ENCODE peak calls at places on chromosomes 13 and 19, in seven cellular contexts. One of them, this sample, is unnamed. For H3K4me1, the result is how much of the 10 kb centered on the place peaks cover.

GRCh38 chr13:47216176-47216822 is 319.4 kb upstream of the HTR2A start:
- DNase-seq in tibial nerve: no peak
- DNase-seq in cardiac muscle cell: no peak
- DNase-seq in transverse colon: no peak
- DNase-seq in body of pancreas: no peak
- DNase-seq in lung: no peak
- DNase-seq in Peyer's patch: no peak
- DNase-seq in this sample: no peak

GRCh38 chr13:99895428-99895998 is 76.1 kb downstream of the ZIC5 start:
- DNase-seq in transverse colon: no peak
- DNase-seq in lung: no peak
- DNase-seq in body of pancreas: no peak
- DNase-seq in cardiac muscle cell: no peak
- DNase-seq in Peyer's patch: no peak
- DNase-seq in tibial nerve: no peak
- DNase-seq in this sample: no peak

GRCh38 chr19:1410136-1410786 is 2.9 kb downstream of the DAZAP1 start:
- DNase-seq in body of pancreas: peak
- DNase-seq in Peyer's patch: no peak
- DNase-seq in cardiac muscle cell: no peak
- DNase-seq in tibial nerve: no peak
- DNase-seq in lung: no peak
- DNase-seq in transverse colon: no peak
- DNase-seq in this sample: no peak

GRCh38 chr13:52599037-52599852 is 43.0 kb upstream of the HNRNPA1L2 start:
- DNase-seq in cardiac muscle cell: no peak
- DNase-seq in Peyer's patch: no peak
- DNase-seq in tibial nerve: peak
- DNase-seq in transverse colon: no peak
- DNase-seq in lung: no peak
- DNase-seq in body of pancreas: no peak
- DNase-seq in this sample: no peak

GRCh38 chr13:105611424-105611823 is 924.0 kb downstream of the EFNB2 start:
- DNase-seq in transverse colon: no peak
- DNase-seq in lung: no peak
- DNase-seq in tibial nerve: no peak
- DNase-seq in body of pancreas: no peak
- DNase-seq in Peyer's patch: no peak
- DNase-seq in cardiac muscle cell: peak
- DNase-seq in this sample: no peak

GRCh38 chr13:30352121-30352520 is 44.8 kb upstream of the KATNAL1 start:
- DNase-seq in cardiac muscle cell: no peak
- DNase-seq in Peyer's patch: no peak
- DNase-seq in body of pancreas: no peak
- DNase-seq in transverse colon: no peak
- DNase-seq in lung: no peak
- DNase-seq in tibial nerve: no peak
- DNase-seq in this sample: no peak

GRCh38 chr19:51689751-51690358 is 3.3 kb upstream of the SPACA6 start:
- DNase-seq in body of pancreas: peak
- DNase-seq in Peyer's patch: no peak
- DNase-seq in transverse colon: peak
- DNase-seq in cardiac muscle cell: peak
- DNase-seq in lung: peak
- DNase-seq in tibial nerve: peak
- DNase-seq in this sample: no peak

GRCh38 chr19:44722131-44723121 is 23.5 kb downstream of the CEACAM16 start:
- DNase-seq in cardiac muscle cell: no peak
- DNase-seq in transverse colon: no peak
- DNase-seq in tibial nerve: no peak
- DNase-seq in body of pancreas: no peak
- DNase-seq in lung: no peak
- DNase-seq in Peyer's patch: no peak
- DNase-seq in this sample: no peak

GRCh38 chr19:10502524-10503001 is 593 bp downstream of the KEAP1 start:
- DNase-seq in tibial nerve: peak
- DNase-seq in cardiac muscle cell: peak
- DNase-seq in Peyer's patch: peak
- DNase-seq in lung: peak
- DNase-seq in body of pancreas: peak
- DNase-seq in transverse colon: peak
- DNase-seq in this sample: peak

GRCh38 chr13:112734696-112735547 is 45.1 kb downstream of the ATP11A start:
- DNase-seq in body of pancreas: no peak
- DNase-seq in Peyer's patch: no peak
- DNase-seq in transverse colon: no peak
- DNase-seq in cardiac muscle cell: no peak
- DNase-seq in tibial nerve: no peak
- DNase-seq in lung: no peak
- DNase-seq in this sample: no peak

DNA sequence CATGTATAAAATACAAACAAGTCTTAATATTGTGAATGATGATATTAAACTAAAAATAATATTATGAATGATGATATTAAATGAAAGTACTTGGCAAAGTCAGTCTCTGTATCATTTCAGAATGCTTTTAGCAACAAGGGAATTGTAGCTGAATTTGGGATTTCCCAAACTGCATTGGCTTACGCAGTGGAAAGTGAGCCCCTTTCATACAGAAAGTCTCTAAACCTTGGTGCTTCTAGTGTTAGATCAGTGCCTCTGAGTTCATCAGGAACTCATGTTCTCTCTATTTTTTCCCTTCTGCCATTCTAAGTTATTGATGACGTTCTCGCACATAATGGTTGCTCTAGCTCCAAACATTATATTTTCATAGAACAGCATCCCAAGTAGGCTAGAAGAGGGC is 300.0 kb downstream of the ITGBL1 start:
- DNase-seq in tibial nerve: no peak
- DNase-seq in Peyer's patch: no peak
- DNase-seq in lung: no peak
- DNase-seq in cardiac muscle cell: no peak
- DNase-seq in transverse colon: no peak
- DNase-seq in body of pancreas: no peak
- DNase-seq in this sample: no peak
- H3K27ac ChIP-seq in tibial nerve: no peak
- H3K27ac ChIP-seq in Peyer's patch: no peak
- H3K27ac ChIP-seq in lung: no peak
- H3K27ac ChIP-seq in cardiac muscle cell: no peak
- H3K27ac ChIP-seq in transverse colon: no peak
- H3K27ac ChIP-seq in body of pancreas: no peak
- H3K27ac ChIP-seq in this sample: no peak

GRCh38 chr19:3366104-3366760 is at the start of gene NFIC:
- DNase-seq in transverse colon: peak
- DNase-seq in body of pancreas: peak
- DNase-seq in lung: peak
- DNase-seq in tibial nerve: peak
- DNase-seq in Peyer's patch: peak
- DNase-seq in cardiac muscle cell: peak
- DNase-seq in this sample: peak

GRCh38 chr19:3368441-3368795 is 2.0 kb downstream of the NFIC start:
- DNase-seq in lung: no peak
- DNase-seq in Peyer's patch: no peak
- DNase-seq in transverse colon: no peak
- DNase-seq in cardiac muscle cell: no peak
- DNase-seq in tibial nerve: no peak
- DNase-seq in body of pancreas: peak
- DNase-seq in this sample: no peak

GRCh38 chr19:3367572-3368440 is 1.4 kb downstream of the NFIC start:
- DNase-seq in cardiac muscle cell: no peak
- DNase-seq in transverse colon: no peak
- DNase-seq in body of pancreas: peak
- DNase-seq in tibial nerve: no peak
- DNase-seq in lung: no peak
- DNase-seq in Peyer's patch: no peak
- DNase-seq in this sample: no peak

GRCh38 chr19:3365447-3366103 is 808 bp upstream of the NFIC start:
- DNase-seq in cardiac muscle cell: no peak
- DNase-seq in tibial nerve: peak
- DNase-seq in Peyer's patch: no peak
- DNase-seq in lung: no peak
- DNase-seq in transverse colon: peak
- DNase-seq in body of pancreas: peak
- DNase-seq in this sample: no peak

DNA sequence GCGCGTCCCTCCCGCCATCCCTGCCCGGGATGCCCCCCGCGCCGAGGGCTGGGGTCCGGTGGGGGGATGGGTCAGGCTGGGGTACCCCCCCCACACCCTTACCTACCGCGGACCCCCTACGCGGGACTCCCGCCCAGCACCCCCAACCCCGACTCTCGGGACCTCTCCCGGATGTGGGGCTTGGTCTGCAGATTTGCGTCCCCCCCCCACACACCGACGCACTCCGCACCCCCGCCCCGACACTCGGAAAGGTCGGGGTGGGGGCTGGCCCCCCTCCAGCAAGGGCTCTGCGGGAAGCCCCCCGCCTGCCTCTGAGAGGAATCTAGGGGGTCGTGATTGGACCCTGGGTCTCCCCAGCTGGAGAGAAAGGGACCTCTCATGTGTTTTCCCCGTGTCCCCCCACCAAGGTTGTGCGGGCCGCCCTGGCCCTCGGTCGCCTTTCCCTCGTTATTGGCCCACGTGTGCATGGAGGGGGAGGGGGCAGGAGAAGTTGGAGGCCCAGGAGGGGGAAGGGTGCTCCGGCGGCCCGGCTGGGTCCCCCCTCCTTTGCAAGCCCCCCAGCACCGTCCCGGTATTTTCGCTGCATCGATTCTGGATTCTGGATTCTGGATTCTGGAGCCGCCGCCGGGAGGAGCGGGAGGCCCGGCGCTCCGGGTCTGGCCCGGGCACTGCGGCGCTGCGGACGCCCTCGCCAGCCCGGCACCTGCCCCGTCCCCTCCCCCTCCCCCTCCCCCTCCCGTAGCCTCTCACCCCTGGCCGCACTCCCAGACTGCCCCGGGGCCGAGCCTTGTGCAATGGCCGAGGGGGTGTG is 583 bp downstream of the NFIC start:
- DNase-seq in body of pancreas: peak
- DNase-seq in transverse colon: peak
- DNase-seq in cardiac muscle cell: peak
- DNase-seq in Peyer's patch: no peak
- DNase-seq in tibial nerve: no peak
- DNase-seq in lung: no peak
- DNase-seq in this sample: no peak
- H3K4me1 ChIP-seq in body of pancreas: half or more
- H3K4me1 ChIP-seq in transverse colon: under half
- H3K4me1 ChIP-seq in cardiac muscle cell: under half
- H3K4me1 ChIP-seq in Peyer's patch: under half
- H3K4me1 ChIP-seq in tibial nerve: under half
- H3K4me1 ChIP-seq in lung: under half
- H3K4me1 ChIP-seq in this sample: under half

DNA sequence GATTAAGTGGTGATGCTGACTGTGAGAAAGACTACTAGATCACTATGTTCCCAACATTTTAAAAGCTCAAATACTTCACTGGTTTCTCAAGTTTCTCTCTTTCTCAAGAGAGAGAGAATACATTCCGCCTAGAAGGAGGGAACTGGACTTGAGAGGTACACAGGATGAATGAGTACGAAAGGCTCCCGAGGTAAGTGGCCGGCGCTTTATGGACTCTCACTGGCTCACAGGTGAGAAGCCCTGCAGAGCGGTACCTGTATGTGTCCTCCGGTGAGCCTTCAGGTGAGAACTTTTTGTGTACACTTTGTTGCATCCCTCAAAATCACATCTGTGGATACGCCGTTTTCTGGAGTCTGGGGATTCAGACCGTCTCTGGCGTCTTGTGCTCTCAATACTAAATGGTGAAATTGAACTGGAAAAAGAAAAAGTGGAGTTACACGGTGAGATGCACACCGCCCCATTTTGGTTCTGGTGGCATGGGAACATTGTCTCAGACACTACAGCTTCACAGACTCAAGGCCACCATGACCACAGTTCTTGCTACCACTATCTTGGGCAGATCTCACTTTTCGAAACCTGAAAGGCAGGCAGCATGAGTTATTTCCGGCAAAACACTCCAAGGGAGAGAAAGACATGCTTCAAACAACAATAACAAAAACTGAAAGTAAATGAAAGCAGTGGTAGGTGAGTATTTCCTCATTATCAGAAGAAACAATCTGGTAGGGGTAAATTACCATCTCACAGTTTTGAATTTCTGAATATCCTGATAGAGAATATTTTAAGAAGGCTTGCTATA is 418.9 kb downstream of the KLF12 start:
- DNase-seq in Peyer's patch: peak
- DNase-seq in cardiac muscle cell: no peak
- DNase-seq in tibial nerve: no peak
- DNase-seq in body of pancreas: no peak
- DNase-seq in lung: peak
- DNase-seq in transverse colon: no peak
- DNase-seq in this sample: no peak
- H3K27ac ChIP-seq in Peyer's patch: peak
- H3K27ac ChIP-seq in cardiac muscle cell: no peak
- H3K27ac ChIP-seq in tibial nerve: no peak
- H3K27ac ChIP-seq in body of pancreas: no peak
- H3K27ac ChIP-seq in lung: no peak
- H3K27ac ChIP-seq in transverse colon: no peak
- H3K27ac ChIP-seq in this sample: peak

GRCh38 chr19:3670258-3670795 is 29.9 kb downstream of the PIP5K1C start:
- DNase-seq in Peyer's patch: no peak
- DNase-seq in cardiac muscle cell: no peak
- DNase-seq in body of pancreas: peak
- DNase-seq in tibial nerve: peak
- DNase-seq in transverse colon: peak
- DNase-seq in lung: no peak
- DNase-seq in this sample: no peak

GRCh38 chr19:3670796-3671679 is 29.2 kb downstream of the PIP5K1C start:
- DNase-seq in cardiac muscle cell: no peak
- DNase-seq in transverse colon: peak
- DNase-seq in Peyer's patch: no peak
- DNase-seq in body of pancreas: peak
- DNase-seq in tibial nerve: peak
- DNase-seq in lung: peak
- DNase-seq in this sample: no peak

GRCh38 chr19:3669134-3669436 is 31.2 kb downstream of the PIP5K1C start:
- DNase-seq in Peyer's patch: no peak
- DNase-seq in lung: no peak
- DNase-seq in transverse colon: no peak
- DNase-seq in tibial nerve: no peak
- DNase-seq in body of pancreas: no peak
- DNase-seq in cardiac muscle cell: no peak
- DNase-seq in this sample: peak

GRCh38 chr19:3668331-3669133 is 31.7 kb downstream of the PIP5K1C start:
- DNase-seq in lung: no peak
- DNase-seq in transverse colon: no peak
- DNase-seq in Peyer's patch: no peak
- DNase-seq in body of pancreas: no peak
- DNase-seq in cardiac muscle cell: no peak
- DNase-seq in tibial nerve: no peak
- DNase-seq in this sample: peak

DNA sequence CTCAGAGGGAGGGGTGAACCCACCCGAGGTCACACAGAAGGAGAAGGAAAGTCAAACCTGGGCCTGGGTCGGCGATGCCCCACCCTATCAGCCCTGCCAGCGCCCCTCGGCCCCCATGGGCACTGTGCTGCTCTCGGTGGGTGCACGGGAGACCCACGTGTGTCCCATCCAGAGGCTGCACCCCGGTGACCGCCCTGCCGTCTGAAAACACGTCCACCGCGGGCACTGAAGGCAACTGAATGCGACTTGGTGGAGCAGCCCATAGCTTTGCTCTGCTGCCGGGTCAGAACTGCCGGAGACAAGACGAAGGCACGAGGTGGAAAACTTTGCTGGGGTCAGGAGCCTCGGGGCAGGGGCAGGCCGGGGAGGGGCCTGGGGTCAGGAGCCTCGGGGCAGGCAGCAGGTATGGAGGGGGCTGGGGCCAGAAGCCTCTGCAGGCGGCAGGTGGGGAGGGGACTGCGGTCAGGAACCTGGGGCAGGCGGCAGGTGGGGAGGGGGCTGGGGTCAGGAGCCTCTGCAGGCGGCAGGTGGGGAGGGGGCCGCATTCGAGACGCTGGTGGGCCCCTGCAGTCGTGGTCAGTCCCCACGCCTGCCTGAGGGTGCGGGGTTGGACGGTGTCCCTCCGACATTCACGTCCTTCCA is 30.5 kb downstream of the PIP5K1C start:
- DNase-seq in tibial nerve: no peak
- DNase-seq in body of pancreas: no peak
- DNase-seq in cardiac muscle cell: no peak
- DNase-seq in transverse colon: no peak
- DNase-seq in lung: no peak
- DNase-seq in Peyer's patch: no peak
- DNase-seq in this sample: no peak
- H3K4me1 ChIP-seq in tibial nerve: under half
- H3K4me1 ChIP-seq in body of pancreas: under half
- H3K4me1 ChIP-seq in cardiac muscle cell: under half
- H3K4me1 ChIP-seq in transverse colon: under half
- H3K4me1 ChIP-seq in lung: under half
- H3K4me1 ChIP-seq in Peyer's patch: under half
- H3K4me1 ChIP-seq in this sample: under half